ENCODE peak calls at places on chromosomes 12 and 14, in four cellular contexts. U is K562, J is HepG2, X is HCT116. Y is an unnamed sample.
A peak's percentile ranks its signal among the peaks of the same experiment; 100 is the strongest.

GRCh38 chr14:29339491-29339890 is 572.9 kb downstream of the FOXG1 start:
- DNase-seq in U (no peak), J (no peak), X (no peak), Y (no peak)

GRCh38 chr12:14315501-14315900 is 50.0 kb upstream of the ATF7IP start:
- DNase-seq in U (no peak), J (no peak), X (no peak), Y (no peak)

GRCh38 chr12:81502912-81503695 is 256.0 kb downstream of the PPFIA2 start:
- DNase-seq in U (no peak), J (no peak), X (no peak), Y (no peak)

GRCh38 chr12:56628671-56629458 is 1.3 kb downstream of the BAZ2A start:
- DNase-seq in U (no peak), J (peak; percentile 31), X (no peak), Y (no peak)

GRCh38 chr12:38166225-38166624 is 150.3 kb upstream of the ALG10B start:
- DNase-seq in U (no peak), J (no peak), X (no peak), Y (peak; percentile 39)

GRCh38 chr12:84793558-84794367 is 118.8 kb downstream of the SLC6A15 start:
- DNase-seq in U (no peak), J (no peak), X (no peak), Y (no peak)

GRCh38 chr12:67039995-67040860 is 228.9 kb upstream of the CAND1 start:
- DNase-seq in U (no peak), J (no peak), X (no peak), Y (no peak)

GRCh38 chr12:188910-189621 is 24.9 kb downstream of the SLC6A12 start:
- DNase-seq in U (peak; percentile 85), J (no peak), X (no peak), Y (peak; percentile 69)

GRCh38 chr12:120292661-120293531 is at the start of gene RNU4-1:
- DNase-seq in U (peak; percentile 54), J (peak; percentile 93), X (peak; percentile 99), Y (peak; percentile 31)

GRCh38 chr12:124938606-124939427 is 24.4 kb upstream of the UBC start:
- DNase-seq in U (peak; percentile 34), J (peak; percentile 78), X (peak; percentile 79), Y (peak; percentile 93)

GRCh38 chr14:57295261-57295660 is 26.5 kb downstream of the AP5M1 start:
- DNase-seq in U (no peak), J (no peak), X (no peak), Y (no peak)

GRCh38 chr12:27549801-27550652 is 26.0 kb downstream of the PPFIBP1 start:
- DNase-seq in U (peak; percentile 25), J (peak; percentile 99), X (peak; percentile 94), Y (no peak)

GRCh38 chr14:91286530-91286937 is 42.0 kb upstream of the GPR68 start:
- DNase-seq in U (peak; percentile 75), J (peak; percentile 58), X (peak; percentile 49), Y (peak; percentile 90)

GRCh38 chr14:45051180-45051579 is 32.7 kb upstream of the PRPF39 start:
- DNase-seq in U (no peak), J (no peak), X (no peak), Y (no peak)

GRCh38 chr14:104040539-104040938 is 45.0 kb upstream of the ASPG start:
- DNase-seq in U (no peak), J (no peak), X (no peak), Y (no peak)

GRCh38 chr12:62256408-62257079 is 3.7 kb upstream of the USP15 start:
- DNase-seq in U (peak; percentile 17), J (no peak), X (no peak), Y (no peak)

GRCh38 chr12:49121047-49121696 is 10.0 kb downstream of the TUBA1B start:
- DNase-seq in U (peak; percentile 41), J (peak; percentile 79), X (peak; percentile 69), Y (peak; percentile 90)

GRCh38 chr12:60494249-60494648 is 898.4 kb downstream of the SLC16A7 start:
- DNase-seq in U (peak; percentile 7), J (peak; percentile 32), X (peak; percentile 31), Y (peak; percentile 75)

GRCh38 chr12:68225576-68226476 is at the start of gene IL26:
- DNase-seq in U (no peak), J (no peak), X (no peak), Y (no peak)
- TF ChIP-seq JUND in U (no peak), J (no peak), X (no peak), Y (no peak)

GRCh38 chr14:34501997-34502396 is 37.5 kb downstream of the EAPP start:
- DNase-seq in U (no peak), J (no peak), X (no peak), Y (no peak)

GRCh38 chr14:34507459-34507858 is 32.0 kb downstream of the EAPP start:
- DNase-seq in U (no peak), J (peak; percentile 65), X (no peak), Y (no peak)

GRCh38 chr14:34501004-34501580 is 38.4 kb downstream of the EAPP start:
- DNase-seq in U (no peak), J (no peak), X (no peak), Y (no peak)

GRCh38 chr14:34498684-34499412 is 36.8 kb upstream of the SPTSSA start:
- DNase-seq in U (no peak), J (peak; percentile 86), X (peak; percentile 40), Y (peak; percentile 87)

GRCh38 chr14:34502826-34503225 is 36.7 kb downstream of the EAPP start:
- DNase-seq in U (no peak), J (no peak), X (no peak), Y (no peak)
- TF ChIP-seq JUND in U (no peak), J (no peak), X (no peak), Y (no peak)

GRCh38 chr14:84493779-84494178 is 1036.2 kb upstream of the FLRT2 start:
- DNase-seq in U (no peak), J (no peak), X (no peak), Y (no peak)

GRCh38 chr14:84496677-84497076 is 1033.3 kb upstream of the FLRT2 start:
- DNase-seq in U (no peak), J (no peak), X (no peak), Y (no peak)
- TF ChIP-seq JUND in U (no peak), J (no peak), X (no peak), Y (no peak)

DNA sequence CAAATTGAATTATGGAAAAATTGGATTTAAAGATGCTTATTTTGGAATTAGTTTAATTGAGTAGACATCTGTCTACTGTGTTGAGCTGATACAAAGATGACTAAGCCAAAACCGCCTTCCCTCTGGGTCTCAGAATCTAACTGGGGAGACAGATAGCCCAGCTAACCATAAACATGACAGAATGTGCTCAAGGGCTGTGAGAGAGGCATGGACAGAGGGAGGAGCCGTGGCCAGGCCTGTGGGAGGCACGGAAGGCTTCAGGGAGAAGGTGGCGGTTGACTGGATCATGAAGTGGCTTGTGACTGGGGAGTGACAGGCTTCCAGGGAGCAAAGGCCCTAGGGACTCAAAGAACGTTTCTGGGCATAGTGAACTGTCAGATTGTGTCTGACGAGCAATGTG is 74.6 kb downstream of the DACT1 start:
- DNase-seq in U (peak; percentile 12), J (no peak), X (no peak), Y (no peak)
- TF ChIP-seq JUND in U (peak; percentile 20), J (no peak), X (no peak), Y (no peak)

GRCh38 chr14:100786131-100786530 is 39.8 kb upstream of the MEG3 start:
- DNase-seq in U (no peak), J (no peak), X (no peak), Y (no peak)
- TF ChIP-seq JUND in U (no peak), J (no peak), X (no peak), Y (no peak)

GRCh38 chr12:47377414-47378221 is 297.9 kb upstream of the AMIGO2 start:
- DNase-seq in U (peak; percentile 23), J (no peak), X (no peak), Y (no peak)
- TF ChIP-seq JUND in U (peak; percentile 90), J (no peak), X (no peak), Y (no peak)